ENCODE peak calls at places on chromosomes 3 and 15, in seven cellular contexts. U is ovary, D is erythroblast, G is HCT116, M is transverse colon, V is A549, S is thyroid gland. A is an unnamed sample.

GRCh38 chr3:107370902-107371301 is 6.3 kb upstream of the CCDC54 start:
- DNase-seq in U (no peak), D (no peak), G (no peak), M (no peak), V (no peak), S (no peak), A (no peak)

GRCh38 chr15:81280696-81281095 is 43.2 kb downstream of the STARD5 start:
- DNase-seq in U (no peak), D (no peak), G (no peak), M (peak; percentile 61), V (no peak), S (peak; percentile 61), A (no peak)

GRCh38 chr15:40927497-40928346 is 1.4 kb upstream of the DLL4 start:
- DNase-seq in U (no peak), D (no peak), G (no peak), M (peak; percentile 44), V (no peak), S (no peak), A (no peak)

GRCh38 chr3:125154800-125155269 is 57.7 kb downstream of the SLC12A8 start:
- DNase-seq in U (no peak), D (no peak), G (no peak), M (no peak), V (no peak), S (no peak), A (no peak)

GRCh38 chr15:40340740-40341400 is at the start of gene CCDC9B:
- DNase-seq in U (peak; percentile 85), D (peak; percentile 80), G (peak; percentile 48), M (peak; percentile 96), V (peak; percentile 69), S (peak; percentile 98), A (peak; percentile 65)

GRCh38 chr3:133115178-133115577 is 77.0 kb downstream of the TMEM108 start:
- DNase-seq in U (no peak), D (no peak), G (no peak), M (no peak), V (no peak), S (no peak), A (no peak)

GRCh38 chr3:162704238-162704637 is 1207.6 kb downstream of the OTOL1 start:
- DNase-seq in U (no peak), D (no peak), G (no peak), M (no peak), V (no peak), S (no peak), A (no peak)

GRCh38 chr3:50165388-50166308 is 10.5 kb downstream of the SEMA3F start:
- DNase-seq in U (peak; percentile 55), D (no peak), G (no peak), M (no peak), V (no peak), S (peak; percentile 85), A (no peak)

GRCh38 chr15:101315736-101316135 is 20.7 kb upstream of the SNRPA1 start:
- DNase-seq in U (no peak), D (no peak), G (no peak), M (no peak), V (no peak), S (no peak), A (no peak)

GRCh38 chr3:23856286-23856685 is 50.5 kb downstream of the UBE2E1 start:
- DNase-seq in U (no peak), D (no peak), G (no peak), M (no peak), V (no peak), S (no peak), A (no peak)

GRCh38 chr3:184619348-184619747 is 57.8 kb downstream of the EPHB3 start:
- DNase-seq in U (no peak), D (no peak), G (no peak), M (no peak), V (no peak), S (no peak), A (no peak)

GRCh38 chr15:67479781-67480180 is 41.1 kb upstream of the C15orf61 start:
- DNase-seq in U (no peak), D (no peak), G (no peak), M (no peak), V (no peak), S (no peak), A (no peak)

GRCh38 chr3:48015451-48016182 is 599 bp downstream of the MAP4 start:
- DNase-seq in U (no peak), D (no peak), G (no peak), M (no peak), V (no peak), S (no peak), A (no peak)

GRCh38 chr3:52495777-52496602 is 852 bp downstream of the STAB1 start:
- DNase-seq in U (no peak), D (no peak), G (no peak), M (no peak), V (no peak), S (no peak), A (peak; percentile 73)

GRCh38 chr3:141109761-141110160 is 58.6 kb downstream of the SPSB4 start:
- DNase-seq in U (no peak), D (no peak), G (no peak), M (no peak), V (no peak), S (no peak), A (no peak)

GRCh38 chr3:70000028-70000410 is 486 bp downstream of the SAMMSON start:
- DNase-seq in U (peak; percentile 17), D (no peak), G (no peak), M (no peak), V (no peak), S (no peak), A (no peak)

GRCh38 chr3:67064105-67064504 is 66.0 kb downstream of the KBTBD8 start:
- DNase-seq in U (no peak), D (no peak), G (no peak), M (no peak), V (no peak), S (no peak), A (no peak)

GRCh38 chr3:123006587-123006986 is 21.0 kb downstream of the SEMA5B start:
- DNase-seq in U (no peak), D (no peak), G (no peak), M (no peak), V (no peak), S (no peak), A (no peak)

GRCh38 chr3:72421786-72422185 is 426.5 kb downstream of the SHQ1 start:
- DNase-seq in U (no peak), D (no peak), G (no peak), M (no peak), V (no peak), S (no peak), A (no peak)

GRCh38 chr3:105686324-105686897 is 182.4 kb downstream of the CBLB start:
- DNase-seq in U (no peak), D (peak; percentile 8), G (peak; percentile 0), M (no peak), V (peak; percentile 16), S (no peak), A (no peak)

GRCh38 chr15:101037090-101037830 is 118.1 kb downstream of the LRRK1 start:
- DNase-seq in U (peak; percentile 9), D (no peak), G (no peak), M (peak; percentile 3), V (no peak), S (no peak), A (no peak)

GRCh38 chr3:184337315-184337714 is at the start of gene FAM131A:
- DNase-seq in U (peak; percentile 83), D (no peak), G (no peak), M (peak; percentile 53), V (no peak), S (no peak), A (no peak)

GRCh38 chr3:9994086-9994844 is 7.6 kb upstream of the EMC3 start:
- DNase-seq in U (no peak), D (no peak), G (no peak), M (no peak), V (no peak), S (no peak), A (no peak)

GRCh38 chr3:34016925-34017592 is 218.6 kb downstream of the PDCD6IP start:
- DNase-seq in U (no peak), D (no peak), G (no peak), M (no peak), V (no peak), S (no peak), A (no peak)

GRCh38 chr3:135368316-135368715 is 573.3 kb downstream of the EPHB1 start:
- DNase-seq in U (no peak), D (no peak), G (no peak), M (no peak), V (no peak), S (no peak), A (no peak)

GRCh38 chr3:78887029-78887428 is 880.8 kb downstream of the ROBO1 start:
- DNase-seq in U (no peak), D (no peak), G (no peak), M (no peak), V (peak; percentile 41), S (no peak), A (peak; percentile 12)

GRCh38 chr3:39990532-39990931 is 181.1 kb downstream of the MYRIP start:
- DNase-seq in U (no peak), D (peak; percentile 40), G (peak; percentile 55), M (peak; percentile 18), V (peak; percentile 54), S (peak; percentile 8), A (peak; percentile 7)

GRCh38 chr3:3991598-3991997 is 192.4 kb downstream of the LRRN1 start:
- DNase-seq in U (no peak), D (no peak), G (no peak), M (no peak), V (no peak), S (no peak), A (no peak)
- TF ChIP-seq POLR2A in U (no peak), D (no peak), G (no peak), M (no peak), V (no peak), S (no peak), A (no peak)

GRCh38 chr15:74630284-74631086 is 14.8 kb downstream of the CLK3 start:
- DNase-seq in U (no peak), D (peak; percentile 23), G (no peak), M (no peak), V (no peak), S (no peak), A (no peak)
- TF ChIP-seq POLR2A in U (no peak), D (no peak), G (no peak), M (no peak), V (no peak), S (no peak), A (no peak)

GRCh38 chr15:64634020-64634419 is 141.4 kb downstream of the RBPMS2 start:
- DNase-seq in U (no peak), D (no peak), G (no peak), M (peak; percentile 24), V (no peak), S (no peak), A (no peak)
- TF ChIP-seq POLR2A in U (no peak), D (no peak), G (no peak), M (no peak), V (no peak), S (no peak), A (no peak)

DNA sequence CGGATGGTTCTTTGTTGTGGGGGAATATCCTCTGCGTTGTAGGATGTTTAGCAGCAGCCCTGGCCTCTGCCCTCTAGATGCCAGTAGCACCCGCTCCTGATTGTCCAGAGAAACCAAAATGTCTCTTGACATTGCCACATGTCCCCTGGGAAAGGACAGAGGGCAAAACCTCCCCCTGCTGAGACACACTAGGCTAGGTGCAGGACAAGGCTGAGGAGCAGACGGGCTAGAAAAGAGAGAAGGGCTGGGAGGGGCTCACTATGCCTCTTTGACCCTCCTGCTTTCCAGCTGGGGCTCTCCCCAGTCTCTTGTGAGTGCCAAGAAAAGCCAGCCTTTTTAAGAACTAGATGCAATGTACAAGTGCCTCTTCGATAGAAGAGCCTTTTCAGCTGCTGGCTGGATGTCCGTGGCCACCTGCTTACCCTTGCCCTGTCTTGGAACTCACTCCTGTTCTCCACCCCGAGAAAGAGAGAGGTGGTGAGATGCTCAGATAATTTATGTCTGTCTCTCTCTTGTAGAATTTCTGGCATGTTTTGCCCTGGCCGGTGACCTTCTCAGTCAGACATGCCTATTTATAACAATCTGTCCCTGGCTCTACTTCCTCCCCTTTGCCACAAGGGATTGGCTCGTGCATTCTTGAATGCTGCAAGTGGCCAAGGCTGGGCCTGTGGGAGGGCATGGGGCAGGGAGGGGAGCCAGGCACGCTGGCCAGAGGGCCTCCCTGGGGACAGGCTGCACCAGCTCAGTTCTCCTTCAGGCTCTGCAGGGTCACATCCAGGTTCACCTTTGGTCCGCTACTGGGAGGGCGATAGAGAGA is 142.6 kb downstream of the RPLP1 start:
- DNase-seq in U (no peak), D (no peak), G (no peak), M (peak; percentile 15), V (peak; percentile 56), S (peak; percentile 73), A (no peak)
- TF ChIP-seq POLR2A in U (no peak), D (no peak), G (no peak), M (no peak), V (no peak), S (no peak), A (no peak)

A was measured in H54.